ENCODE peak calls at places on chromosomes 4 and X, in five cellular contexts. I is CD8-positive, alpha-beta memory T cell; N is neuronal stem cell; B is SJCRH30; D is GM23338. A is an unnamed sample.

GRCh38 chr4:176342384-176342783 is 22.6 kb downstream of the SPCS3 start:
- DNase-seq in I (no peak), N (no peak), B (no peak), D (no peak), A (no peak)

GRCh38 chr4:26127851-26128337 is 192.9 kb upstream of the RBPJ start:
- DNase-seq in I (no peak), N (no peak), B (no peak), D (peak; percentile 17), A (peak; percentile 44)

GRCh38 chr4:141705747-141706377 is 69.5 kb downstream of the IL15 start:
- DNase-seq in I (peak; percentile 0), N (no peak), B (no peak), D (no peak), A (no peak)

GRCh38 chr4:170047774-170048354 is 21.7 kb upstream of the MFAP3L start:
- DNase-seq in I (peak; percentile 30), N (peak; percentile 59), B (peak; percentile 72), D (peak; percentile 79), A (peak; percentile 57)

GRCh38 chr4:121614136-121614535 is 82.6 kb downstream of the ANXA5 start:
- DNase-seq in I (no peak), N (no peak), B (no peak), D (no peak), A (no peak)

GRCh38 chrX:118823263-118824172 is at the start of gene ZCCHC12:
- DNase-seq in I (peak; percentile 28), N (peak; percentile 75), B (peak; percentile 80), D (peak; percentile 90), A (no peak)

GRCh38 chr4:80751200-80751599 is 279.3 kb upstream of the BMP3 start:
- DNase-seq in I (no peak), N (no peak), B (no peak), D (peak; percentile 31), A (no peak)

GRCh38 chrX:151073767-151074166 is 90.6 kb downstream of the HMGB3 start:
- DNase-seq in I (no peak), N (no peak), B (no peak), D (no peak), A (no peak)

GRCh38 chrX:108168961-108169740 is 77.6 kb downstream of the ATG4A start:
- DNase-seq in I (no peak), N (no peak), B (no peak), D (no peak), A (no peak)

GRCh38 chrX:71492086-71493065 is 40.5 kb upstream of the OGT start:
- DNase-seq in I (peak; percentile 44), N (no peak), B (no peak), D (peak; percentile 39), A (no peak)

DNA sequence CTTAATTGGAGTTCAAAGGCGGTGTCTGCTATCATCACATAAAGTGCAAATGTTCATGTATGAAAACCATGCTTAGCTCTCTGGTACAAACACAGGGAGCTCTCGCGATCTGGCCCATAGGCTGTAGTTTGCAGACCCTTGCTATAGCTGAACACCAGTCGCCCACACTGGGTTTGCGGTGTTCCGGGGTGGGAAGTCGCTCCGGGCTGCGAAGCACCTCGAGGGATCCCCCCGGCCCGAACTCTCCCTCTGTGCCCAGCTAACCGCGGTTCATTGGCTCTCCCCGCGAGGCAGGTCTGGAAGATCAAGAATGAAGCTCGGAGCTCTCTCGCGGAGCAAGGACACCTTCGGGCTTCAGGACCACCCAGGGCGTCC is 347 bp upstream of the PRPS2 start:
- DNase-seq in I (no peak), N (no peak), B (no peak), D (no peak), A (no peak)
- H3K27ac ChIP-seq in I (no peak overlapping the region), N (no peak overlapping the region), B (peak overlapping the region; percentile 44), D (no peak overlapping the region), A (peak overlapping the region; percentile 80)

GRCh38 chr4:110135523-110135922 is 62.9 kb downstream of the ELOVL6 start:
- DNase-seq in I (no peak), N (no peak), B (no peak), D (no peak), A (no peak)
- H3K27ac ChIP-seq in I (no peak overlapping the region), N (no peak overlapping the region), B (no peak overlapping the region), D (no peak overlapping the region), A (no peak overlapping the region)

GRCh38 chr4:153549401-153549800 is 83.2 kb downstream of the TMEM131L start:
- DNase-seq in I (no peak), N (no peak), B (no peak), D (no peak), A (no peak)

GRCh38 chr4:153547520-153547919 is 81.4 kb downstream of the TMEM131L start:
- DNase-seq in I (no peak), N (no peak), B (peak; percentile 44), D (no peak), A (no peak)

GRCh38 chr4:153543351-153543750 is 77.2 kb downstream of the TMEM131L start:
- DNase-seq in I (no peak), N (no peak), B (no peak), D (no peak), A (no peak)

GRCh38 chr4:153545822-153546221 is 79.7 kb downstream of the TMEM131L start:
- DNase-seq in I (no peak), N (no peak), B (peak; percentile 39), D (no peak), A (no peak)

DNA sequence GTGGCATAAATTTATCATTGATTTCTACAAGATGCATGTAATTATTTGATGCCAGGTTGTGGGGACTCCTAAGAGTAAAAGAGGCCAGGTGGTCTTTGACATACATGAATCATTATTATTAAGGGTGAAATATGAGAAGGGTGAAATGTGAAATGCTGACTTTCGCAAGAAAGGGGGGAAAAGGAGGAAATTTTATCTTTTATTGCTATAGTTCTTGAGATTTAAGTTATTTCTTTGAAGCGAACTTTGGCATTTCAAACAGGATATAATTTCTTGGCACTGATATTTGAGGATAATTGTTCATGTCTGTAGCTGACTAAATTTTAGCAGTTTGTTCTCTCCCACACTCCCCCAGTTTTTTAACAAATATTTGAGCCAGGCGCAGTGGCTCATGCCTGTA is 80.1 kb downstream of the TMEM131L start:
- DNase-seq in I (no peak), N (no peak), B (no peak), D (no peak), A (no peak)
- H3K27ac ChIP-seq in I (no peak overlapping the region), N (no peak overlapping the region), B (peak overlapping the region; percentile 98), D (no peak overlapping the region), A (no peak overlapping the region)

DNA sequence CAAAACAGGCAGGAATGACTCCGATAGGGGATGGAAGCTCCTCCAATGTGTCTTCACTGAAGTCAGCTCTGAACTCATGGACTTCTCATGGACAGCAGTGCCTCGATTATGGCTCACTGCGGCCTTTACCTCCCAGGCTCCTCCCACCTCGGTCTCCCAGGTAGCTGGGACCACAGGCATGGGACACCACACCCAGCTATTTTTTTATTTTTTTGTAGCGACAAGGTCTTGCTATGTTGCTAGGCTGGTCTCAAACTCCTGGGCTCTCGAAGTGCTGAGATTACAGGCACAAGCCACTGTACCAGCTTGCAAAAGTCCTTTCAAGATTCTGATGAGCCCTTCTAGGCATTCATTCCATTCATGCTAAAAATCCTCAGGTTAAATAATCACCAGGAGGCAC is 181.5 kb downstream of the NSUN7 start:
- DNase-seq in I (no peak), N (no peak), B (no peak), D (no peak), A (peak; percentile 11)
- H3K27ac ChIP-seq in I (no peak overlapping the region), N (no peak overlapping the region), B (no peak overlapping the region), D (peak overlapping the region; percentile 67), A (no peak overlapping the region)

DNA sequence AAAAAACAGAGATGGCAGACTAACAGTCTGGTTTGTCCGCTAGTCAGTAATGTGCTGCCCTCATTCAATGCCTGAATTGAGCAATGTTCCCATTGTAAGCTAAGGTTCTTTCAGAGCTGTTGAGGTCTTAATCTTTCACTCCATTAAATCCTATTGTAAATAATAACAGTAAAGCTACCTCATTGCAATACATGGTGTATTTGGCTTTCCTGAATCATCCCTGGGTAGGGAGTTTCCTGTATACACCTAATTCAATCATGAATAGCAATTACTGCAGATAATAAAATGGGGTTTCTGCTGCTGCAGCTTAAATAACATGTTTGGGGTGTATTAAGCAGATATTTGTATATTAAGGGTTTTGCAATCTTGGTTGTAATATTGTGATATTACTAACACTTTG is 1100.2 kb upstream of the INTU start:
- DNase-seq in I (no peak), N (no peak), B (no peak), D (no peak), A (no peak)
- H3K27ac ChIP-seq in I (no peak overlapping the region), N (peak overlapping the region; percentile 73), B (no peak overlapping the region), D (no peak overlapping the region), A (no peak overlapping the region)

DNA sequence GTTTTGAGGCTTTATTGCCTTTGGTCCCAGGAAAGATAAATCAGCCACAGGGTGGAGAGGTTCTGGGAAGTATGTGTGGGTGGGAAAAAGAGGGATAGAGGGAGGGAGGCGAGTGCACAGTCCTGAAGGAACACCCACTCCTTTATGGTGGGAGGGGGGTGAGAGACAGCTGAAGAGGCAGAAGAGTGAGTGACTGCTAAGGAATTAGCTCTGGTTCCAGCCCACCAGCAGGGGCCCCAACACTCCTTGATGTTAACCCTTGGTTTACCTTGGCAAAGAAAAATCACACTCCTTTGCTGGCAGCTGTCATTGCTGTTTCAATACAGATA is 82.0 kb downstream of the HS6ST2 start:
- DNase-seq in I (no peak), N (no peak), B (peak; percentile 82), D (peak; percentile 64), A (no peak)
- H3K27ac ChIP-seq in I (no peak overlapping the region), N (peak overlapping the region; percentile 93), B (peak overlapping the region; percentile 87), D (peak overlapping the region; percentile 83), A (no peak overlapping the region)

GRCh38 chr4:2482192-2482591 is 13.3 kb downstream of the RNF4 start:
- DNase-seq in I (no peak), N (no peak), B (no peak), D (no peak), A (no peak)
- H3K27ac ChIP-seq in I (peak overlapping the region; percentile 27), N (no peak overlapping the region), B (no peak overlapping the region), D (peak overlapping the region; percentile 79), A (peak overlapping the region; percentile 75)

A was measured in breast epithelium.